ENCODE peak calls at places on chromosomes 6 and 20, in five cellular contexts. One of them, this sample, is unnamed.

GRCh38 chr6:161009991-161010390 is 18.4 kb downstream of the MAP3K4 start:
- DNase-seq in ovary: no peak
- DNase-seq in GM23338: no peak
- DNase-seq in CD8-positive, alpha-beta memory T cell: no peak
- DNase-seq in lower lobe of right lung: no peak
- DNase-seq in this sample: no peak

GRCh38 chr6:134896881-134897280 is 53.0 kb downstream of the ALDH8A1 start:
- DNase-seq in CD8-positive, alpha-beta memory T cell: no peak
- DNase-seq in lower lobe of right lung: no peak
- DNase-seq in GM23338: no peak
- DNase-seq in ovary: no peak
- DNase-seq in this sample: no peak

GRCh38 chr6:113299526-113299925 is 557.6 kb upstream of the MARCKS start:
- DNase-seq in CD8-positive, alpha-beta memory T cell: no peak
- DNase-seq in lower lobe of right lung: no peak
- DNase-seq in ovary: no peak
- DNase-seq in GM23338: no peak
- DNase-seq in this sample: peak; percentile 14

GRCh38 chr6:68559052-68559451 is 76.0 kb upstream of the ADGRB3 start:
- DNase-seq in GM23338: peak; percentile 61
- DNase-seq in CD8-positive, alpha-beta memory T cell: no peak
- DNase-seq in ovary: no peak
- DNase-seq in lower lobe of right lung: no peak
- DNase-seq in this sample: no peak

GRCh38 chr20:33709905-33710541 is 10.1 kb downstream of the PXMP4 start:
- DNase-seq in ovary: no peak
- DNase-seq in lower lobe of right lung: no peak
- DNase-seq in CD8-positive, alpha-beta memory T cell: no peak
- DNase-seq in GM23338: peak; percentile 91
- DNase-seq in this sample: no peak

GRCh38 chr6:78611886-78612480 is 255.4 kb upstream of the IRAK1BP1 start:
- DNase-seq in ovary: no peak
- DNase-seq in GM23338: peak; percentile 77
- DNase-seq in lower lobe of right lung: no peak
- DNase-seq in CD8-positive, alpha-beta memory T cell: no peak
- DNase-seq in this sample: no peak

GRCh38 chr6:107348224-107348623 is 111.1 kb downstream of the PDSS2 start:
- DNase-seq in GM23338: no peak
- DNase-seq in ovary: no peak
- DNase-seq in CD8-positive, alpha-beta memory T cell: no peak
- DNase-seq in lower lobe of right lung: no peak
- DNase-seq in this sample: no peak

GRCh38 chr6:167211870-167212715 is 54.3 kb upstream of the GPR31 start:
- DNase-seq in ovary: no peak
- DNase-seq in CD8-positive, alpha-beta memory T cell: no peak
- DNase-seq in lower lobe of right lung: no peak
- DNase-seq in GM23338: no peak
- DNase-seq in this sample: no peak

GRCh38 chr20:63057133-63058117 is 50.7 kb upstream of the BHLHE23 start:
- DNase-seq in lower lobe of right lung: no peak
- DNase-seq in ovary: no peak
- DNase-seq in CD8-positive, alpha-beta memory T cell: no peak
- DNase-seq in GM23338: no peak
- DNase-seq in this sample: no peak

GRCh38 chr6:21870071-21870729 is 276.6 kb downstream of the SOX4 start:
- DNase-seq in ovary: no peak
- DNase-seq in CD8-positive, alpha-beta memory T cell: no peak
- DNase-seq in GM23338: no peak
- DNase-seq in lower lobe of right lung: no peak
- DNase-seq in this sample: no peak

GRCh38 chr6:149213829-149214228 is 103.7 kb upstream of the TAB2 start:
- DNase-seq in lower lobe of right lung: no peak
- DNase-seq in CD8-positive, alpha-beta memory T cell: no peak
- DNase-seq in ovary: no peak
- DNase-seq in GM23338: no peak
- DNase-seq in this sample: no peak

GRCh38 chr6:167157867-167158266 is at the start of gene GPR31:
- DNase-seq in GM23338: no peak
- DNase-seq in CD8-positive, alpha-beta memory T cell: no peak
- DNase-seq in ovary: no peak
- DNase-seq in lower lobe of right lung: no peak
- DNase-seq in this sample: no peak

GRCh38 chr6:38131527-38131965 is 312.0 kb downstream of the ZFAND3 start:
- DNase-seq in ovary: no peak
- DNase-seq in CD8-positive, alpha-beta memory T cell: no peak
- DNase-seq in GM23338: no peak
- DNase-seq in lower lobe of right lung: no peak
- DNase-seq in this sample: peak; percentile 30

DNA sequence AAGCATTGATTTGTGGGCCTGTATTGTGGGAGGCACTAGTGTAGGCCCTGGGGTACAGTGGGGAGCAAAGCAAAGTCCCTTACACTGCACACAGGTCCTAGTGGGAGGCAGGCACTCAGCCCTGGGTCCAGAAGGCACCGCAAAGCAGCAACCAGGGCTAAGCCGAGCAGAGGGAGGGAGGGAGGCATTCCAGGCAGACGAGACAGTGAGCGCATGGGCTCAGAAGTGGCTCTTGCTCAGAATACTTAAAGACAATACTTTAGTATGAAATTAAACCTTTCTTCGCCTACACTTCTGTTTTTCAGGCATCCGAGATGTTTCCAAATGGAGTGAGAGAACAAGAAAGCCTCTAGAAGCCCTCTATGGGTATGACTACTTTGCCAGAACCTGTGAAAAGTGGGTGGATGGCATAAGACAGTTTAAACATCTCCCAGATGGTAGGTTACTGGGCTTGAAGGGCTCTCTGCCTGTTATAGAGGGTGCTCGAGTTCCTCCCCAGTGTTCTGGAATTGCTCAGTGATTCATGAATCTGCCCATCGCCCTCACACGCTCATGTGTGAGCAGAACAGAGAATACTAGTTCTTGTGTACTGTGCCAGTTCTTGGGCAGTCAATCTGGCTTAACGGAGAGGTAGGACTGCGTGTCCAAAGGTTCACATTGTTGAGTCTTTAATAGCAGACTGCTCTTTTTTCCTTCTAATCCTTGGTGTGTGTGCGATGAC is 18.7 kb downstream of the BPHL start:
- DNase-seq in GM23338: no peak
- DNase-seq in lower lobe of right lung: no peak
- DNase-seq in CD8-positive, alpha-beta memory T cell: no peak
- DNase-seq in ovary: no peak
- DNase-seq in this sample: no peak
- H3K27ac ChIP-seq in GM23338: peak overlapping the region; percentile 39
- H3K27ac ChIP-seq in lower lobe of right lung: no peak overlapping the region
- H3K27ac ChIP-seq in CD8-positive, alpha-beta memory T cell: no peak overlapping the region
- H3K27ac ChIP-seq in ovary: no peak overlapping the region
- H3K27ac ChIP-seq in this sample: peak overlapping the region; percentile 69

GRCh38 chr6:33841070-33841469 is 37.3 kb upstream of the MLN start:
- DNase-seq in lower lobe of right lung: no peak
- DNase-seq in GM23338: no peak
- DNase-seq in ovary: no peak
- DNase-seq in CD8-positive, alpha-beta memory T cell: no peak
- DNase-seq in this sample: no peak
- H3K4me1 ChIP-seq in lower lobe of right lung: peaks cover 14% of the 10 kb centered on the region
- H3K4me1 ChIP-seq in GM23338: peaks cover 22% of the 10 kb centered on the region
- H3K4me1 ChIP-seq in ovary: peaks cover 12% of the 10 kb centered on the region
- H3K4me1 ChIP-seq in CD8-positive, alpha-beta memory T cell: peaks cover 14% of the 10 kb centered on the region
- H3K4me1 ChIP-seq in this sample: peaks cover 12% of the 10 kb centered on the region

GRCh38 chr20:10559266-10559665 is 114.5 kb downstream of the JAG1 start:
- DNase-seq in ovary: no peak
- DNase-seq in GM23338: no peak
- DNase-seq in lower lobe of right lung: no peak
- DNase-seq in CD8-positive, alpha-beta memory T cell: no peak
- DNase-seq in this sample: no peak

GRCh38 chr20:10556519-10557083 is 117.2 kb downstream of the JAG1 start:
- DNase-seq in GM23338: no peak
- DNase-seq in lower lobe of right lung: no peak
- DNase-seq in CD8-positive, alpha-beta memory T cell: no peak
- DNase-seq in ovary: no peak
- DNase-seq in this sample: no peak

GRCh38 chr20:10560681-10561080 is 113.1 kb downstream of the JAG1 start:
- DNase-seq in CD8-positive, alpha-beta memory T cell: no peak
- DNase-seq in GM23338: no peak
- DNase-seq in ovary: no peak
- DNase-seq in lower lobe of right lung: no peak
- DNase-seq in this sample: no peak

GRCh38 chr20:10557685-10558084 is 116.1 kb downstream of the JAG1 start:
- DNase-seq in CD8-positive, alpha-beta memory T cell: no peak
- DNase-seq in ovary: no peak
- DNase-seq in lower lobe of right lung: no peak
- DNase-seq in GM23338: peak; percentile 31
- DNase-seq in this sample: no peak

GRCh38 chr20:10558635-10559187 is 115.1 kb downstream of the JAG1 start:
- DNase-seq in CD8-positive, alpha-beta memory T cell: peak; percentile 40
- DNase-seq in GM23338: no peak
- DNase-seq in lower lobe of right lung: no peak
- DNase-seq in ovary: no peak
- DNase-seq in this sample: no peak
- H3K27ac ChIP-seq in CD8-positive, alpha-beta memory T cell: no peak overlapping the region
- H3K27ac ChIP-seq in GM23338: peak overlapping the region; percentile 36
- H3K27ac ChIP-seq in lower lobe of right lung: no peak overlapping the region
- H3K27ac ChIP-seq in ovary: no peak overlapping the region
- H3K27ac ChIP-seq in this sample: peak overlapping the region; percentile 2

DNA sequence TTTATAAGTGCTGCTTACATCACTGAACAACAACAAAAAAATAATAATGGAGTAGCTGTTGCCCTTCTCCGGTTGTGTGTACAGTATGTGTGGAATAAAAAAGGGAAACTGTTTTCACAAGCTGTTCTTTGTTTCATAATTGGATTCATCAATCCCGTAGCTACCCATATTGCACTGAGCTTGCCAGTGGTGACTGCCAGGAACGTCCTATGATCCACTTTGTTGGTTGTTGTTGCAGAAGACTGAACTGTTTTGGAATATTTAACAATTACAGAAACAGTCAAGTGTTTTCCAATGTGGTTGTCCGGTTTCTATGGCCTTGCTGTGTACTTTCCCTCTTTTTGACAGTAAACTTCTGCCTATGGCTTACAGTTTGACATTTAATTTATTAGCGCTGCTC is 141.3 kb downstream of the DTNBP1 start:
- DNase-seq in ovary: no peak
- DNase-seq in CD8-positive, alpha-beta memory T cell: no peak
- DNase-seq in GM23338: no peak
- DNase-seq in lower lobe of right lung: no peak
- DNase-seq in this sample: no peak
- H3K4me1 ChIP-seq in ovary: no peaks in the 10 kb centered on the region
- H3K4me1 ChIP-seq in CD8-positive, alpha-beta memory T cell: no peaks in the 10 kb centered on the region
- H3K4me1 ChIP-seq in GM23338: peaks cover 9% of the 10 kb centered on the region
- H3K4me1 ChIP-seq in lower lobe of right lung: peaks cover 11% of the 10 kb centered on the region
- H3K4me1 ChIP-seq in this sample: no peaks in the 10 kb centered on the region

DNA sequence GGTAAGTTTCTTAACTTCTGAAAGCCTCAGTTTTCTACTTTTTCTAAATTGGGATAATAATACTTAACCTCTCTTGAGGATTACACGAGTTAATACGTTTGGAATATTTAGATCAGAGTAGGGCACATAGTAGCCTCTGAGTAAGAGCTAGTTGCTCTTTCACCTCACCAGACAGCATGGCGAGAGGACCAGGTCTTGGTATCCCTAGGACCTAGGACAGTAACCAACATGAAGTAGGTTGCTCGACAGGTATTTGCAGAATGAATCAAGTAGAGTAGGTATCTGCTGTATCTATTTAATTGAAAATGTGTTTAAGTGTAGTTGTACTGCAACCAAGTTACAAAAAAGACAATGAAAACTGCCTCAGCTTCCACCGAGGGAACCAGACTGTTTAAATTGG is 1.4 kb downstream of the CDC5L start:
- DNase-seq in ovary: no peak
- DNase-seq in CD8-positive, alpha-beta memory T cell: no peak
- DNase-seq in lower lobe of right lung: no peak
- DNase-seq in GM23338: no peak
- DNase-seq in this sample: no peak
- H3K27ac ChIP-seq in ovary: peak overlapping the region; percentile 89
- H3K27ac ChIP-seq in CD8-positive, alpha-beta memory T cell: peak overlapping the region; percentile 51
- H3K27ac ChIP-seq in lower lobe of right lung: no peak overlapping the region
- H3K27ac ChIP-seq in GM23338: no peak overlapping the region
- H3K27ac ChIP-seq in this sample: no peak overlapping the region

DNA sequence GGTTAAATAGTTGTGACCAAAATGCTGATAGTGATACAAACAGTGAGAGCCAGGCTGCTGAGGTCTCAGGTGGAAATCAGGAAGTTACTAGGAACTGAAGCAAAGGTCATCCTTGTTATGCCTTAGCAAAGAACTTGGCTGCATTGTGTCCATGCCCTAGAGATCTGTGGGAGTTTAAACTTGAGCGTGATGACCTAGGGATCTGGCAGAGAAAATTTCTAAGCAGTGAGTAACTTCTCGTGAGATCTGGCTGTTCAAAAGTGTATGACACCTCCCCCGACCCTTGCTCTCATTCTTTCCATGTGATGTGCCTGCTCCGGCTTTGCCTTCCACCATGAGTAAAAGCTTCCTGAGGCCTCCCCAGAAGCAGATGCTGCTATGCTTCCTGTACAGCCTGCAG is 34.0 kb downstream of the KIF16B start:
- DNase-seq in GM23338: no peak
- DNase-seq in ovary: no peak
- DNase-seq in CD8-positive, alpha-beta memory T cell: no peak
- DNase-seq in lower lobe of right lung: no peak
- DNase-seq in this sample: no peak
- H3K4me1 ChIP-seq in GM23338: no peaks in the 10 kb centered on the region
- H3K4me1 ChIP-seq in ovary: peaks cover 20% of the 10 kb centered on the region
- H3K4me1 ChIP-seq in CD8-positive, alpha-beta memory T cell: no peaks in the 10 kb centered on the region
- H3K4me1 ChIP-seq in lower lobe of right lung: no peaks in the 10 kb centered on the region
- H3K4me1 ChIP-seq in this sample: peaks cover 36% of the 10 kb centered on the region

GRCh38 chr6:12955996-12956395 is 239.4 kb downstream of the PHACTR1 start:
- DNase-seq in GM23338: peak; percentile 78
- DNase-seq in ovary: no peak
- DNase-seq in lower lobe of right lung: no peak
- DNase-seq in CD8-positive, alpha-beta memory T cell: no peak
- DNase-seq in this sample: no peak
- H3K27ac ChIP-seq in GM23338: no peak overlapping the region
- H3K27ac ChIP-seq in ovary: no peak overlapping the region
- H3K27ac ChIP-seq in lower lobe of right lung: no peak overlapping the region
- H3K27ac ChIP-seq in CD8-positive, alpha-beta memory T cell: no peak overlapping the region
- H3K27ac ChIP-seq in this sample: no peak overlapping the region

GRCh38 chr6:56793938-56794337 is 151.2 kb upstream of the DST start:
- DNase-seq in lower lobe of right lung: no peak
- DNase-seq in ovary: no peak
- DNase-seq in CD8-positive, alpha-beta memory T cell: no peak
- DNase-seq in GM23338: no peak
- DNase-seq in this sample: no peak
- H3K4me1 ChIP-seq in lower lobe of right lung: no peaks in the 10 kb centered on the region
- H3K4me1 ChIP-seq in ovary: no peaks in the 10 kb centered on the region
- H3K4me1 ChIP-seq in CD8-positive, alpha-beta memory T cell: no peaks in the 10 kb centered on the region
- H3K4me1 ChIP-seq in GM23338: peaks cover 48% of the 10 kb centered on the region
- H3K4me1 ChIP-seq in this sample: peaks cover 50% of the 10 kb centered on the region